ENCODE peak calls at places on chromosome 13, in ten cellular contexts. C is body of pancreas, G is AG04450, J is WTC11, V is GM10248, I is ascending aorta, P is colonic mucosa, N is left ventricle myocardium inferior, X is kidney epithelial cell, O is AG09309. H is an unnamed sample.

GRCh38 chr13:113404723-113405471 is 41.0 kb upstream of the GRTP1 start:
- DNase-seq in C (no peak), G (no peak), J (no peak), V (no peak), I (peak), P (no peak), N (no peak), X (no peak), O (no peak), H (no peak)

GRCh38 chr13:107216046-107216715 is 648.2 kb upstream of the ARGLU1 start:
- DNase-seq in C (no peak), G (no peak), J (no peak), V (no peak), I (no peak), P (no peak), N (no peak), X (no peak), O (peak), H (no peak)

GRCh38 chr13:33017410-33017929 is 1.2 kb downstream of the KL start:
- DNase-seq in C (no peak), G (no peak), J (peak), V (peak), I (peak), P (peak), N (peak), X (peak), O (no peak), H (no peak)

GRCh38 chr13:74406439-74406838 is 272.2 kb upstream of the KLF12 start:
- DNase-seq in C (no peak), G (no peak), J (no peak), V (no peak), I (no peak), P (no peak), N (no peak), X (no peak), O (no peak), H (no peak)

GRCh38 chr13:42836930-42837329 is 55.5 kb downstream of the FAM216B start:
- DNase-seq in C (peak), G (no peak), J (no peak), V (no peak), I (no peak), P (no peak), N (no peak), X (peak), O (no peak), H (peak)

GRCh38 chr13:79782541-79783216 is 301.7 kb downstream of the NDFIP2 start:
- DNase-seq in C (peak), G (peak), J (peak), V (no peak), I (no peak), P (peak), N (peak), X (peak), O (no peak), H (no peak)

GRCh38 chr13:25114220-25114619 is 18.3 kb downstream of the PABPC3 start:
- DNase-seq in C (peak), G (peak), J (peak), V (peak), I (peak), P (peak), N (peak), X (peak), O (peak), H (peak)

GRCh38 chr13:26968431-26969335 is 202.9 kb downstream of the USP12 start:
- DNase-seq in C (peak), G (no peak), J (no peak), V (no peak), I (no peak), P (peak), N (no peak), X (no peak), O (no peak), H (no peak)

GRCh38 chr13:56400774-56401173 is 739.9 kb upstream of the PRR20A start:
- DNase-seq in C (no peak), G (no peak), J (no peak), V (no peak), I (no peak), P (no peak), N (no peak), X (no peak), O (no peak), H (no peak)

GRCh38 chr13:37495046-37495445 is 103.5 kb downstream of the POSTN start:
- DNase-seq in C (no peak), G (no peak), J (no peak), V (no peak), I (no peak), P (no peak), N (no peak), X (no peak), O (no peak), H (no peak)

GRCh38 chr13:83752141-83752540 is 130.1 kb downstream of the SLITRK1 start:
- DNase-seq in C (no peak), G (no peak), J (no peak), V (no peak), I (no peak), P (no peak), N (no peak), X (no peak), O (peak), H (no peak)

GRCh38 chr13:78183737-78184136 is 265.1 kb upstream of the EDNRB start:
- DNase-seq in C (no peak), G (no peak), J (no peak), V (no peak), I (no peak), P (no peak), N (no peak), X (no peak), O (no peak), H (no peak)

GRCh38 chr13:39656325-39656677 is 839 bp downstream of the COG6 start:
- DNase-seq in C (no peak), G (no peak), J (no peak), V (no peak), I (no peak), P (no peak), N (no peak), X (no peak), O (no peak), H (no peak)

GRCh38 chr13:113457510-113457909 is 4.2 kb upstream of the ADPRHL1 start:
- DNase-seq in C (no peak), G (no peak), J (no peak), V (no peak), I (peak), P (no peak), N (no peak), X (no peak), O (no peak), H (no peak)

GRCh38 chr13:84446972-84447700 is 564.9 kb upstream of the SLITRK1 start:
- DNase-seq in C (peak), G (no peak), J (no peak), V (no peak), I (no peak), P (no peak), N (no peak), X (no peak), O (peak), H (no peak)

GRCh38 chr13:32538234-32538620 is 368 bp downstream of the N4BP2L2 start:
- DNase-seq in C (no peak), G (no peak), J (peak), V (peak), I (peak), P (no peak), N (peak), X (peak), O (no peak), H (peak)

GRCh38 chr13:27955192-27955591 is 13.9 kb downstream of the CDX2 start:
- DNase-seq in C (no peak), G (no peak), J (no peak), V (no peak), I (no peak), P (no peak), N (no peak), X (no peak), O (no peak), H (no peak)

GRCh38 chr13:73228546-73228945 is 169.7 kb downstream of the KLF5 start:
- DNase-seq in C (no peak), G (no peak), J (no peak), V (no peak), I (no peak), P (no peak), N (no peak), X (no peak), O (no peak), H (no peak)

GRCh38 chr13:113765241-113765910 is 6.3 kb downstream of the TMEM255B start:
- DNase-seq in C (no peak), G (no peak), J (no peak), V (no peak), I (no peak), P (no peak), N (no peak), X (no peak), O (no peak), H (no peak)

GRCh38 chr13:49759503-49759902 is 33.0 kb downstream of the KPNA3 start:
- DNase-seq in C (no peak), G (no peak), J (no peak), V (no peak), I (no peak), P (no peak), N (no peak), X (no peak), O (no peak), H (no peak)

GRCh38 chr13:26991508-26992181 is 180.0 kb downstream of the USP12 start:
- DNase-seq in C (peak), G (no peak), J (no peak), V (no peak), I (peak), P (no peak), N (no peak), X (no peak), O (no peak), H (no peak)

GRCh38 chr13:113880651-113881611 is 17.1 kb upstream of the GAS6 start:
- DNase-seq in C (no peak), G (no peak), J (no peak), V (no peak), I (no peak), P (no peak), N (no peak), X (no peak), O (no peak), H (no peak)

GRCh38 chr13:75445717-75446529 is 36.0 kb downstream of the TBC1D4 start:
- DNase-seq in C (no peak), G (no peak), J (no peak), V (no peak), I (no peak), P (no peak), N (no peak), X (no peak), O (no peak), H (no peak)

GRCh38 chr13:50126378-50127016 is 111.3 kb downstream of the KCNRG start:
- DNase-seq in C (no peak), G (no peak), J (peak), V (no peak), I (no peak), P (peak), N (no peak), X (no peak), O (no peak), H (no peak)

GRCh38 chr13:108463365-108463764 is 166.0 kb upstream of the MYO16 start:
- DNase-seq in C (no peak), G (peak), J (no peak), V (no peak), I (no peak), P (no peak), N (no peak), X (peak), O (no peak), H (peak)

GRCh38 chr13:65725001-65725400 is 1505.1 kb downstream of the PCDH9 start:
- DNase-seq in C (no peak), G (no peak), J (no peak), V (no peak), I (no peak), P (no peak), N (no peak), X (no peak), O (no peak), H (no peak)

GRCh38 chr13:21670883-21671792 is at the start of gene FGF9:
- DNase-seq in C (peak), G (no peak), J (peak), V (peak), I (peak), P (peak), N (peak), X (no peak), O (peak), H (peak)

GRCh38 chr13:110369400-110369799 is 62.3 kb downstream of the COL4A2 start:
- DNase-seq in C (no peak), G (no peak), J (no peak), V (no peak), I (no peak), P (no peak), N (no peak), X (no peak), O (no peak), H (no peak)
- TF ChIP-seq CTCF in C (no peak), G (no peak), J (no peak), V (no peak), I (no peak), P (no peak), N (no peak), X (no peak), O (no peak), H (no peak)

GRCh38 chr13:47798194-47798593 is 202.9 kb downstream of the SUCLA2 start:
- DNase-seq in C (no peak), G (no peak), J (no peak), V (no peak), I (no peak), P (no peak), N (no peak), X (no peak), O (no peak), H (no peak)

GRCh38 chr13:47790755-47791154 is 210.3 kb downstream of the SUCLA2 start:
- DNase-seq in C (no peak), G (no peak), J (no peak), V (no peak), I (no peak), P (no peak), N (no peak), X (no peak), O (no peak), H (no peak)

GRCh38 chr13:47796816-47797215 is 204.3 kb downstream of the SUCLA2 start:
- DNase-seq in C (no peak), G (no peak), J (no peak), V (no peak), I (no peak), P (no peak), N (peak), X (no peak), O (no peak), H (no peak)

GRCh38 chr13:47798906-47799305 is 202.2 kb downstream of the SUCLA2 start:
- DNase-seq in C (no peak), G (no peak), J (no peak), V (no peak), I (no peak), P (no peak), N (no peak), X (no peak), O (peak), H (no peak)

GRCh38 chr13:47794963-47795362 is 206.1 kb downstream of the SUCLA2 start:
- DNase-seq in C (no peak), G (no peak), J (no peak), V (no peak), I (no peak), P (no peak), N (no peak), X (no peak), O (no peak), H (no peak)
- TF ChIP-seq CTCF in C (no peak), G (peak), J (peak), V (no peak), I (no peak), P (peak), N (peak), X (peak), O (peak), H (peak)

GRCh38 chr13:46666727-46667456 is 113.9 kb downstream of the LRCH1 start:
- DNase-seq in C (peak), G (no peak), J (peak), V (no peak), I (no peak), P (no peak), N (peak), X (no peak), O (no peak), H (no peak)
- TF ChIP-seq CTCF in C (no peak), G (no peak), J (no peak), V (no peak), I (no peak), P (no peak), N (peak), X (no peak), O (no peak), H (no peak)

GRCh38 chr13:30673669-30674521 is 56.2 kb downstream of the USPL1 start:
- DNase-seq in C (peak), G (peak), J (peak), V (peak), I (peak), P (peak), N (peak), X (no peak), O (peak), H (peak)

GRCh38 chr13:30681489-30682242 is 53.7 kb upstream of the ALOX5AP start:
- DNase-seq in C (no peak), G (peak), J (no peak), V (no peak), I (peak), P (no peak), N (no peak), X (no peak), O (peak), H (peak)

GRCh38 chr13:30679483-30680330 is 55.6 kb upstream of the ALOX5AP start:
- DNase-seq in C (no peak), G (no peak), J (peak), V (peak), I (no peak), P (no peak), N (no peak), X (no peak), O (no peak), H (peak)

GRCh38 chr13:30671271-30671815 is 53.6 kb downstream of the USPL1 start:
- DNase-seq in C (no peak), G (no peak), J (no peak), V (no peak), I (no peak), P (no peak), N (no peak), X (no peak), O (no peak), H (no peak)

DNA sequence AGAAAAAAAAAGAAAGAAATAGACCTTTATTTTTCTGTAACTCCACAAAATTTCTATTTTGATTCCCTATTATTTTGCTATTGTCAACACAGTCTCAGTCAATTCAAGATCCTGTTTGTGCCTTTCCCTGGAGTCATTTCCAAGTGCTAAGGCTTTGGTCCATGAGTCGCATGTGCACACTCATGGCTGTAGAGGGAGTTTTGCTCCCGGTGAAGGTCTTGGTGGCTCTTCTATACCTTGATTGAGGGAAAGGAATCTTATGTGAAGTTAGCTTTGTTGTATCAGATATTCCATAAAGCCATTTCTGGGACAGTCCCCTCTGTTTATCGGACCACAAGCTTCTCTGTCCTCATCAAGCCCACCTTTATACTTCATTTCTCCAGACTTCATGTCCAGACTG is 58.7 kb upstream of the ALOX5AP start:
- DNase-seq in C (no peak), G (no peak), J (no peak), V (no peak), I (no peak), P (no peak), N (no peak), X (no peak), O (no peak), H (no peak)
- TF ChIP-seq CTCF in C (no peak), G (peak), J (no peak), V (no peak), I (no peak), P (no peak), N (peak), X (peak), O (peak), H (peak)

DNA sequence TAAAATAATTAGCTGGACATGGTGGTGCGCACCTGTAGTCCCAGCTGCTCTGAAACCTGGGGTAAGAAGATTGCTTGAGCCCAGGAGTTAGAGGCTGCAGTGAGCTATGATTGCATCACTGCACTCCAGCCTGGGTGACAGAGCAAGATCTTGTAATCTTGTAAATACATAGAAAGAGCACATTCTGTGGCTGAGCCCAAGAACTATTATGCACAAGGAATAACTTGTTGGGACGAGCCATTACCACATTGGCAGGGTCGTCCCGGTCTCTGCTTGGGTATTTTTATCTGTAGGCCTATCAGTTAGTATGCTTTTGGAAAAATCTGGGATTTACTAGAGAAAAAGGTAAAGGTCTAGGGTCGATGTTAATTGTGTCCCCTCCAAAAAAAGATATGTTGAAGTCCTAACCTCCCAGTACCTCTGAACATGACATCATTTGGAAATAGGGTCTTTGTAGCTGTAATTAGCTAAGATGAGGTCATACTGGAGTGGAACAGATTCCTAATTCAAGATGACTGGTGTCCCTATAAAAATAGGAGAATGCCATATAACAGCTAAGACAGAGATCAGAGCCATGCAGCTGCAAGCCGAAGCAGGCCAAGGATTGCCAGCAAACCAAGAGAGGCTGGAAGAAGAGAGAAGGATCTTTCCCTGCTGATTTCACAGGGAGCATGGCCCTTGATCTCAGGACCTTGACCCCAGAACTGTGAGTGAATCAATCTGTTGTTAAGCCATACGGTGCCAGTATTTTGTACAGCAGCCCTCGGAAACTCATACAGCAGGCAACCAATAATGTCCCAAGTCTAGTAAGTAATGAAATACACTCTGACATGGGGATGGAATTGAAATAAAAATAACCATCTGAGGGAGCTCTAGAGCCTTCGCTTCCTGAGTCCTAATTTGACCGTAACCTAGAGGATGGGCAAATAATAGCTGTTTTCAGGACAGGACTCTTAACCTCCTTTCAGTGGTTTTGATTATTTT is 77.0 kb downstream of the TM9SF2 start:
- DNase-seq in C (no peak), G (no peak), J (no peak), V (no peak), I (no peak), P (no peak), N (no peak), X (no peak), O (no peak), H (no peak)
- TF ChIP-seq CTCF in C (no peak), G (peak), J (no peak), V (peak), I (no peak), P (no peak), N (peak), X (no peak), O (peak), H (peak)

GRCh38 chr13:29081036-29081435 is 260.9 kb downstream of the MTUS2 start:
- DNase-seq in C (no peak), G (no peak), J (no peak), V (peak), I (no peak), P (no peak), N (no peak), X (no peak), O (no peak), H (no peak)
- TF ChIP-seq CTCF in C (no peak), G (no peak), J (no peak), V (peak), I (no peak), P (no peak), N (peak), X (no peak), O (no peak), H (no peak)

DNA sequence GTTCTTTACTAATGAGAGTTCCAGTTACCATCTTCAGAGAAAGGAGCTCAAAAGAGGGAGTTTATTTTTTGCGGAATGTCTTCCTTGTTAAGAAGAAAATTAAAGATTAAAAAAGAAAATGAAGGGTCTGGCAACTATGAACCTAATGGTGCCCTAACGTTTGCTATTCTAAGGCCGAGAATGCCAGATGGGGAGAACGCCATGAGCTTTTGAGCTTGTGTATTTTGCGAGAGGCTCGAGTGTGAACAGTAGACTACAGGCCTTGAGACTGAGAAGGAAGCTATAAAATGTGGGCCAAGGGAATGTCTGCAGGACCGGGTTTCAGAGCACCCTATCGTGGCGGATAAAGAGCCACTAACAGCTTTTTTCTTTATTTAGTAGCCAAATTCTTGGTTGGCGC is 6.7 kb downstream of the FGF14 start:
- DNase-seq in C (no peak), G (no peak), J (no peak), V (no peak), I (no peak), P (no peak), N (no peak), X (no peak), O (no peak), H (no peak)
- TF ChIP-seq CTCF in C (no peak), G (no peak), J (no peak), V (no peak), I (no peak), P (no peak), N (no peak), X (no peak), O (no peak), H (no peak)

DNA sequence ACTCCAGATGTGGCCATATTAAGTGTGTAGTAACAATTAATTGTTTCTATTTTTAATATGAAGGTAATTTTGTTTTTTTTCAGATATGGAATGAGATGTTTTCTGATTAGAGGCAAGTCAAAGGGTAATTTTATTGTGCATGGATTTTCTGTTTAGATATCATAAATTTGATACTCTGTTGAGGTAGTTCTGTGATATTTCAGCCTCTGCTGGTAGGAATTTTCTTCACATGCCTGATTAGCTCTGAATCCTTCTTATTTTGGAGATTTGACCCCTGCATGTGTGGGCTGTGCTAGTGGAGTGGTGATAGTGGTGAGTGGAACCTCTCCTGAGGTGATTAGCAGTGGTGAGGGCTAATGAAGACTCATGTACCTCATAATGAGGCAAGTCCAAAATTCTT is 301.4 kb downstream of the GPC5 start:
- DNase-seq in C (no peak), G (no peak), J (no peak), V (no peak), I (no peak), P (no peak), N (no peak), X (no peak), O (no peak), H (no peak)
- TF ChIP-seq CTCF in C (no peak), G (no peak), J (no peak), V (no peak), I (no peak), P (no peak), N (no peak), X (no peak), O (no peak), H (no peak)